ENCODE peak calls at places on chromosome 13, in nine cellular contexts. One of them, this sample, is unnamed.

GRCh38 chr13:108427355-108427754 is 157.8 kb downstream of the TNFSF13B start:
- DNase-seq in lower lobe of right lung: no peak
- DNase-seq in cardiac fibroblast: no peak
- DNase-seq in right atrium auricular region: no peak
- DNase-seq in IMR-90: no peak
- DNase-seq in foreskin fibroblast: no peak
- DNase-seq in GM10248: no peak
- DNase-seq in Calu3: no peak
- DNase-seq in NB4: no peak
- DNase-seq in this sample: no peak

GRCh38 chr13:43908156-43909126 is 28.7 kb downstream of the LACC1 start:
- DNase-seq in lower lobe of right lung: no peak
- DNase-seq in Calu3: peak
- DNase-seq in cardiac fibroblast: peak
- DNase-seq in IMR-90: peak
- DNase-seq in right atrium auricular region: no peak
- DNase-seq in NB4: peak
- DNase-seq in GM10248: no peak
- DNase-seq in foreskin fibroblast: peak
- DNase-seq in this sample: no peak

GRCh38 chr13:62038214-62038613 is 622.6 kb upstream of the PCDH20 start:
- DNase-seq in NB4: peak
- DNase-seq in GM10248: no peak
- DNase-seq in right atrium auricular region: no peak
- DNase-seq in Calu3: no peak
- DNase-seq in lower lobe of right lung: no peak
- DNase-seq in foreskin fibroblast: no peak
- DNase-seq in IMR-90: no peak
- DNase-seq in cardiac fibroblast: no peak
- DNase-seq in this sample: no peak

GRCh38 chr13:64311948-64312347 is 2896.3 kb upstream of the PCDH20 start:
- DNase-seq in lower lobe of right lung: no peak
- DNase-seq in IMR-90: no peak
- DNase-seq in GM10248: no peak
- DNase-seq in NB4: no peak
- DNase-seq in cardiac fibroblast: no peak
- DNase-seq in right atrium auricular region: no peak
- DNase-seq in foreskin fibroblast: no peak
- DNase-seq in Calu3: no peak
- DNase-seq in this sample: no peak

GRCh38 chr13:66624302-66624701 is 605.8 kb downstream of the PCDH9 start:
- DNase-seq in IMR-90: no peak
- DNase-seq in lower lobe of right lung: no peak
- DNase-seq in cardiac fibroblast: no peak
- DNase-seq in foreskin fibroblast: no peak
- DNase-seq in NB4: no peak
- DNase-seq in GM10248: no peak
- DNase-seq in right atrium auricular region: no peak
- DNase-seq in Calu3: no peak
- DNase-seq in this sample: no peak

GRCh38 chr13:113586661-113587479 is 2.3 kb downstream of the TFDP1 start:
- DNase-seq in cardiac fibroblast: no peak
- DNase-seq in Calu3: no peak
- DNase-seq in NB4: peak
- DNase-seq in lower lobe of right lung: peak
- DNase-seq in foreskin fibroblast: no peak
- DNase-seq in IMR-90: no peak
- DNase-seq in GM10248: peak
- DNase-seq in right atrium auricular region: peak
- DNase-seq in this sample: no peak

GRCh38 chr13:93172109-93172508 is 54.5 kb upstream of the GPC6 start:
- DNase-seq in foreskin fibroblast: no peak
- DNase-seq in cardiac fibroblast: no peak
- DNase-seq in lower lobe of right lung: no peak
- DNase-seq in IMR-90: no peak
- DNase-seq in NB4: no peak
- DNase-seq in right atrium auricular region: no peak
- DNase-seq in GM10248: no peak
- DNase-seq in Calu3: no peak
- DNase-seq in this sample: no peak

GRCh38 chr13:60282708-60283107 is 114.3 kb upstream of the TDRD3 start:
- DNase-seq in IMR-90: no peak
- DNase-seq in lower lobe of right lung: no peak
- DNase-seq in NB4: no peak
- DNase-seq in Calu3: no peak
- DNase-seq in cardiac fibroblast: no peak
- DNase-seq in GM10248: no peak
- DNase-seq in right atrium auricular region: no peak
- DNase-seq in foreskin fibroblast: no peak
- DNase-seq in this sample: no peak

GRCh38 chr13:57557979-57558529 is 73.5 kb upstream of the PCDH17 start:
- DNase-seq in lower lobe of right lung: no peak
- DNase-seq in IMR-90: no peak
- DNase-seq in foreskin fibroblast: no peak
- DNase-seq in right atrium auricular region: no peak
- DNase-seq in NB4: peak
- DNase-seq in GM10248: no peak
- DNase-seq in Calu3: no peak
- DNase-seq in cardiac fibroblast: peak
- DNase-seq in this sample: no peak

GRCh38 chr13:114140909-114141255 is 8.5 kb upstream of the RASA3 start:
- DNase-seq in IMR-90: no peak
- DNase-seq in foreskin fibroblast: no peak
- DNase-seq in GM10248: no peak
- DNase-seq in Calu3: no peak
- DNase-seq in right atrium auricular region: no peak
- DNase-seq in NB4: no peak
- DNase-seq in cardiac fibroblast: no peak
- DNase-seq in lower lobe of right lung: no peak
- DNase-seq in this sample: no peak

GRCh38 chr13:80151016-80151415 is 189.9 kb downstream of the SPRY2 start:
- DNase-seq in NB4: no peak
- DNase-seq in cardiac fibroblast: peak
- DNase-seq in IMR-90: peak
- DNase-seq in lower lobe of right lung: no peak
- DNase-seq in right atrium auricular region: no peak
- DNase-seq in GM10248: no peak
- DNase-seq in foreskin fibroblast: no peak
- DNase-seq in Calu3: no peak
- DNase-seq in this sample: no peak

GRCh38 chr13:59846845-59847620 is 316.7 kb downstream of the DIAPH3 start:
- DNase-seq in foreskin fibroblast: no peak
- DNase-seq in Calu3: no peak
- DNase-seq in cardiac fibroblast: no peak
- DNase-seq in lower lobe of right lung: no peak
- DNase-seq in IMR-90: no peak
- DNase-seq in NB4: no peak
- DNase-seq in GM10248: no peak
- DNase-seq in right atrium auricular region: no peak
- DNase-seq in this sample: no peak

GRCh38 chr13:23022667-23023066 is 158.1 kb upstream of the SGCG start:
- DNase-seq in lower lobe of right lung: no peak
- DNase-seq in Calu3: no peak
- DNase-seq in NB4: no peak
- DNase-seq in GM10248: no peak
- DNase-seq in foreskin fibroblast: no peak
- DNase-seq in cardiac fibroblast: no peak
- DNase-seq in IMR-90: no peak
- DNase-seq in right atrium auricular region: no peak
- DNase-seq in this sample: no peak

GRCh38 chr13:29737061-29737460 is 113.4 kb downstream of the UBL3 start:
- DNase-seq in GM10248: no peak
- DNase-seq in cardiac fibroblast: no peak
- DNase-seq in foreskin fibroblast: no peak
- DNase-seq in NB4: no peak
- DNase-seq in right atrium auricular region: no peak
- DNase-seq in Calu3: no peak
- DNase-seq in lower lobe of right lung: no peak
- DNase-seq in IMR-90: no peak
- DNase-seq in this sample: no peak

GRCh38 chr13:97072297-97072696 is 78.0 kb upstream of the OXGR1 start:
- DNase-seq in IMR-90: no peak
- DNase-seq in foreskin fibroblast: no peak
- DNase-seq in NB4: no peak
- DNase-seq in lower lobe of right lung: no peak
- DNase-seq in right atrium auricular region: no peak
- DNase-seq in cardiac fibroblast: no peak
- DNase-seq in Calu3: no peak
- DNase-seq in GM10248: no peak
- DNase-seq in this sample: no peak

GRCh38 chr13:97068146-97068545 is 73.9 kb upstream of the OXGR1 start:
- DNase-seq in foreskin fibroblast: no peak
- DNase-seq in GM10248: no peak
- DNase-seq in lower lobe of right lung: no peak
- DNase-seq in cardiac fibroblast: no peak
- DNase-seq in Calu3: no peak
- DNase-seq in IMR-90: peak
- DNase-seq in NB4: no peak
- DNase-seq in right atrium auricular region: no peak
- DNase-seq in this sample: no peak

GRCh38 chr13:97068964-97069815 is 74.9 kb upstream of the OXGR1 start:
- DNase-seq in GM10248: no peak
- DNase-seq in lower lobe of right lung: no peak
- DNase-seq in IMR-90: no peak
- DNase-seq in cardiac fibroblast: no peak
- DNase-seq in Calu3: no peak
- DNase-seq in NB4: no peak
- DNase-seq in right atrium auricular region: no peak
- DNase-seq in foreskin fibroblast: no peak
- DNase-seq in this sample: no peak

DNA sequence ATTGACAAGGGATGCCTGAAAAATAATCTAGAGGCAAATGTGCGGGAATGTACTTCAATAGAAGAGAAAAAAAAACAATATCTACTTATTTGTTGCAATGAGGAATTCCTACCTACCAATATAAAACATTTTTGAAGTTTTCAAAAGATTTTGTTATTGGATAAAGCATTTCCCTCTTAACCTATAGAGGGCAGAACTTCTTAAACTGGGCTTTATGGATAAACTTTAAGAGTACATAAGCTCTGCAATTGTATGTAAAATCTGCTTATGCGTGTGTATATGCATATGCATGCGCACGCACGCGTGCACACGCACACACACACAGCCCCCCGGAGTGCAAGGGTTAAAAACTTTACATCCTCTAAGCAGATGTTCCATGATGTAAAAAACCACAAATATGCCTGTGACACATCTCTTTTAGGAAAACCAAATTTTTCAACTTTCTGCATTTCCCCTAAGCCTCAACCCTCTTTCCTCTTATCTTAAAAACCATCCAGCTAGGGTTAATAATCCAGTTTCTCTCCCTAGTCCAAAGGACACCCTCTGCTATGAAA is 73.1 kb upstream of the OXGR1 start:
- DNase-seq in foreskin fibroblast: peak
- DNase-seq in cardiac fibroblast: peak
- DNase-seq in NB4: no peak
- DNase-seq in GM10248: no peak
- DNase-seq in lower lobe of right lung: no peak
- DNase-seq in IMR-90: no peak
- DNase-seq in Calu3: no peak
- DNase-seq in right atrium auricular region: no peak
- DNase-seq in this sample: no peak
- TF ChIP-seq CTCF in foreskin fibroblast: no peak
- TF ChIP-seq CTCF in cardiac fibroblast: peak
- TF ChIP-seq CTCF in NB4: no peak
- TF ChIP-seq CTCF in GM10248: no peak
- TF ChIP-seq CTCF in lower lobe of right lung: no peak
- TF ChIP-seq CTCF in IMR-90: peak
- TF ChIP-seq CTCF in Calu3: no peak
- TF ChIP-seq CTCF in right atrium auricular region: no peak
- TF ChIP-seq CTCF in this sample: no peak

GRCh38 chr13:104759069-104759468 is 1692.9 kb upstream of the SLC10A2 start:
- DNase-seq in foreskin fibroblast: no peak
- DNase-seq in GM10248: no peak
- DNase-seq in IMR-90: no peak
- DNase-seq in lower lobe of right lung: no peak
- DNase-seq in cardiac fibroblast: no peak
- DNase-seq in right atrium auricular region: no peak
- DNase-seq in Calu3: no peak
- DNase-seq in NB4: peak
- DNase-seq in this sample: no peak

GRCh38 chr13:104769520-104769919 is 1703.3 kb upstream of the SLC10A2 start:
- DNase-seq in NB4: no peak
- DNase-seq in foreskin fibroblast: no peak
- DNase-seq in cardiac fibroblast: no peak
- DNase-seq in IMR-90: no peak
- DNase-seq in Calu3: no peak
- DNase-seq in GM10248: no peak
- DNase-seq in right atrium auricular region: no peak
- DNase-seq in lower lobe of right lung: no peak
- DNase-seq in this sample: no peak

GRCh38 chr13:104764600-104764999 is 1698.4 kb upstream of the SLC10A2 start:
- DNase-seq in lower lobe of right lung: no peak
- DNase-seq in Calu3: no peak
- DNase-seq in NB4: no peak
- DNase-seq in right atrium auricular region: no peak
- DNase-seq in foreskin fibroblast: no peak
- DNase-seq in cardiac fibroblast: no peak
- DNase-seq in GM10248: no peak
- DNase-seq in IMR-90: no peak
- DNase-seq in this sample: no peak
- TF ChIP-seq CTCF in lower lobe of right lung: no peak
- TF ChIP-seq CTCF in Calu3: no peak
- TF ChIP-seq CTCF in NB4: no peak
- TF ChIP-seq CTCF in right atrium auricular region: no peak
- TF ChIP-seq CTCF in foreskin fibroblast: no peak
- TF ChIP-seq CTCF in cardiac fibroblast: no peak
- TF ChIP-seq CTCF in GM10248: no peak
- TF ChIP-seq CTCF in IMR-90: no peak
- TF ChIP-seq CTCF in this sample: no peak

GRCh38 chr13:35210234-35210633 is 266.3 kb downstream of the MAB21L1 start:
- DNase-seq in foreskin fibroblast: peak
- DNase-seq in lower lobe of right lung: no peak
- DNase-seq in IMR-90: no peak
- DNase-seq in GM10248: no peak
- DNase-seq in NB4: no peak
- DNase-seq in cardiac fibroblast: peak
- DNase-seq in Calu3: no peak
- DNase-seq in right atrium auricular region: no peak
- DNase-seq in this sample: no peak
- TF ChIP-seq CTCF in foreskin fibroblast: no peak
- TF ChIP-seq CTCF in lower lobe of right lung: no peak
- TF ChIP-seq CTCF in IMR-90: no peak
- TF ChIP-seq CTCF in GM10248: no peak
- TF ChIP-seq CTCF in NB4: no peak
- TF ChIP-seq CTCF in cardiac fibroblast: no peak
- TF ChIP-seq CTCF in Calu3: no peak
- TF ChIP-seq CTCF in right atrium auricular region: no peak
- TF ChIP-seq CTCF in this sample: no peak

GRCh38 chr13:109785141-109785891 is 1.1 kb downstream of the IRS2 start:
- DNase-seq in NB4: peak
- DNase-seq in right atrium auricular region: no peak
- DNase-seq in cardiac fibroblast: peak
- DNase-seq in GM10248: no peak
- DNase-seq in IMR-90: peak
- DNase-seq in Calu3: no peak
- DNase-seq in foreskin fibroblast: peak
- DNase-seq in lower lobe of right lung: peak
- DNase-seq in this sample: no peak
- TF ChIP-seq CTCF in NB4: no peak
- TF ChIP-seq CTCF in right atrium auricular region: peak
- TF ChIP-seq CTCF in cardiac fibroblast: no peak
- TF ChIP-seq CTCF in GM10248: no peak
- TF ChIP-seq CTCF in IMR-90: no peak
- TF ChIP-seq CTCF in Calu3: no peak
- TF ChIP-seq CTCF in foreskin fibroblast: no peak
- TF ChIP-seq CTCF in lower lobe of right lung: no peak
- TF ChIP-seq CTCF in this sample: no peak

GRCh38 chr13:46992383-46992952 is 95.6 kb upstream of the HTR2A start:
- DNase-seq in cardiac fibroblast: peak
- DNase-seq in right atrium auricular region: no peak
- DNase-seq in foreskin fibroblast: no peak
- DNase-seq in GM10248: no peak
- DNase-seq in IMR-90: no peak
- DNase-seq in NB4: peak
- DNase-seq in lower lobe of right lung: no peak
- DNase-seq in Calu3: peak
- DNase-seq in this sample: no peak
- TF ChIP-seq CTCF in cardiac fibroblast: peak
- TF ChIP-seq CTCF in right atrium auricular region: no peak
- TF ChIP-seq CTCF in foreskin fibroblast: peak
- TF ChIP-seq CTCF in GM10248: peak
- TF ChIP-seq CTCF in IMR-90: peak
- TF ChIP-seq CTCF in NB4: peak
- TF ChIP-seq CTCF in lower lobe of right lung: no peak
- TF ChIP-seq CTCF in Calu3: peak
- TF ChIP-seq CTCF in this sample: peak

This sample was measured in AG09319.